ENCODE peak calls at places on chromosome 9, in ten cellular contexts. K is hepatocyte; Z is activated CD8-positive, alpha-beta memory T cell treated with anti-CD3 and anti-CD28 coated beads, Interleukin-2, amount 50 U/mL, for 48 hours; D is ELR; Y is GDM1; G is stimulated activated CD8-positive, alpha-beta memory T cell treated with anti-CD3 and anti-CD28 coated beads, Interleukin-7, amount 100 ng/mL, for 4 hours; V is T-helper 9 cell; E is hippocampal formation; Q is HEK293T; A is C1 segment of cervical spinal cord. F is an unnamed sample.

GRCh38 chr9:115275753-115276152 is 157.8 kb upstream of the TNC start:
- DNase-seq in K (no peak), Z (no peak), D (no peak), Y (no peak), G (no peak), V (no peak), E (no peak), Q (no peak), A (no peak), F (no peak)

GRCh38 chr9:124122321-124122720 is 110.8 kb downstream of the LHX2 start:
- DNase-seq in K (no peak), Z (no peak), D (peak), Y (no peak), G (no peak), V (no peak), E (no peak), Q (no peak), A (no peak), F (no peak)

GRCh38 chr9:81538929-81539716 is 150.2 kb downstream of the TLE1 start:
- DNase-seq in K (peak), Z (no peak), D (no peak), Y (no peak), G (no peak), V (no peak), E (no peak), Q (no peak), A (no peak), F (no peak)

GRCh38 chr9:89372979-89373378 is 54.7 kb downstream of the SECISBP2 start:
- DNase-seq in K (no peak), Z (no peak), D (no peak), Y (no peak), G (no peak), V (no peak), E (no peak), Q (no peak), A (no peak), F (no peak)

GRCh38 chr9:137550241-137550621 is at the start of gene PNPLA7:
- DNase-seq in K (peak), Z (peak), D (peak), Y (peak), G (no peak), V (peak), E (peak), Q (peak), A (peak), F (peak)

GRCh38 chr9:126471084-126471611 is 142.6 kb upstream of the LMX1B start:
- DNase-seq in K (no peak), Z (peak), D (peak), Y (peak), G (peak), V (peak), E (peak), Q (no peak), A (peak), F (peak)

GRCh38 chr9:88387035-88387732 is 1.1 kb upstream of the SPIN1 start:
- DNase-seq in K (peak), Z (peak), D (peak), Y (no peak), G (peak), V (no peak), E (no peak), Q (peak), A (peak), F (no peak)

GRCh38 chr9:14240491-14240890 is 73.5 kb downstream of the NFIB start:
- DNase-seq in K (no peak), Z (no peak), D (no peak), Y (no peak), G (no peak), V (no peak), E (no peak), Q (no peak), A (no peak), F (peak)

GRCh38 chr9:93644397-93645088 is 68.2 kb downstream of the PHF2 start:
- DNase-seq in K (no peak), Z (peak), D (no peak), Y (no peak), G (no peak), V (no peak), E (no peak), Q (no peak), A (no peak), F (no peak)

GRCh38 chr9:96109718-96110351 is 192.1 kb downstream of the HSD17B3 start:
- DNase-seq in K (no peak), Z (no peak), D (peak), Y (no peak), G (no peak), V (no peak), E (no peak), Q (no peak), A (no peak), F (peak)

GRCh38 chr9:93296889-93297480 is 113.0 kb downstream of the WNK2 start:
- DNase-seq in K (no peak), Z (no peak), D (no peak), Y (no peak), G (no peak), V (no peak), E (no peak), Q (peak), A (no peak), F (no peak)

GRCh38 chr9:30774326-30774725 is 1610.1 kb upstream of the ACO1 start:
- DNase-seq in K (no peak), Z (no peak), D (no peak), Y (no peak), G (no peak), V (no peak), E (no peak), Q (peak), A (no peak), F (no peak)

F was measured in endothelial cell of umbilical vein.